ENCODE peak calls at places on chromosomes 13 and 19, in nine cellular contexts. K is IMR-90; T is thoracic aorta; X is CD4-positive, alpha-beta memory T cell; L is colonic mucosa; D is cardiac muscle cell; P is mucosa of descending colon; B is tibial nerve; A is SK-N-MC. E is an unnamed sample. For H3K36me3, the result is how much of the 10 kb centered on the place peaks cover.

GRCh38 chr13:70856025-70856424 is 747.8 kb upstream of the KLHL1 start:
- DNase-seq in K (no peak), T (no peak), X (no peak), L (no peak), D (no peak), P (no peak), B (no peak), A (no peak), E (no peak)

GRCh38 chr19:11587302-11587972 is 9.8 kb upstream of the ZNF627 start:
- DNase-seq in K (peak), T (peak), X (peak), L (peak), D (peak), P (peak), B (peak), A (peak), E (no peak)

GRCh38 chr13:91200486-91200885 is 147.0 kb upstream of the MIR17HG start:
- DNase-seq in K (no peak), T (no peak), X (no peak), L (no peak), D (no peak), P (no peak), B (no peak), A (no peak), E (no peak)

GRCh38 chr13:49995535-49996165 is 1.2 kb upstream of the TRIM13 start:
- DNase-seq in K (no peak), T (no peak), X (no peak), L (no peak), D (peak), P (no peak), B (no peak), A (no peak), E (no peak)

GRCh38 chr13:101283782-101284181 is 132.5 kb downstream of the NALCN start:
- DNase-seq in K (no peak), T (no peak), X (no peak), L (no peak), D (no peak), P (no peak), B (no peak), A (no peak), E (no peak)

GRCh38 chr13:110444226-110444653 is 117.3 kb downstream of the RAB20 start:
- DNase-seq in K (peak), T (no peak), X (no peak), L (no peak), D (peak), P (no peak), B (peak), A (no peak), E (no peak)

GRCh38 chr13:98829541-98829940 is 77.1 kb upstream of the SLC15A1 start:
- DNase-seq in K (no peak), T (no peak), X (no peak), L (no peak), D (no peak), P (no peak), B (no peak), A (no peak), E (no peak)

GRCh38 chr13:39394811-39395685 is 207.9 kb downstream of the LHFPL6 start:
- DNase-seq in K (no peak), T (no peak), X (no peak), L (no peak), D (peak), P (no peak), B (no peak), A (no peak), E (no peak)

GRCh38 chr13:36839981-36840380 is 21.0 kb downstream of the RFXAP start:
- DNase-seq in K (no peak), T (no peak), X (no peak), L (no peak), D (no peak), P (no peak), B (no peak), A (peak), E (no peak)

GRCh38 chr13:46173656-46174055 is 8.3 kb downstream of the LCP1 start:
- DNase-seq in K (no peak), T (no peak), X (no peak), L (no peak), D (no peak), P (no peak), B (no peak), A (no peak), E (no peak)

GRCh38 chr19:6220385-6221191 is 59.2 kb downstream of the MLLT1 start:
- DNase-seq in K (peak), T (no peak), X (no peak), L (peak), D (peak), P (no peak), B (peak), A (no peak), E (no peak)

GRCh38 chr19:48170817-48171347 is 402 bp downstream of the ZSWIM9 start:
- DNase-seq in K (no peak), T (no peak), X (no peak), L (peak), D (no peak), P (no peak), B (no peak), A (no peak), E (no peak)

GRCh38 chr19:30378701-30379100 is 6.5 kb downstream of the ZNF536 start:
- DNase-seq in K (no peak), T (no peak), X (no peak), L (no peak), D (no peak), P (no peak), B (no peak), A (no peak), E (no peak)

GRCh38 chr13:75391432-75392100 is 90.4 kb downstream of the TBC1D4 start:
- DNase-seq in K (peak), T (no peak), X (no peak), L (no peak), D (no peak), P (no peak), B (no peak), A (no peak), E (no peak)

GRCh38 chr19:43470288-43470687 is 4.9 kb upstream of the LYPD3 start:
- DNase-seq in K (peak), T (no peak), X (peak), L (no peak), D (peak), P (no peak), B (no peak), A (no peak), E (no peak)

GRCh38 chr19:49677901-49678674 is 1.0 kb downstream of the PRMT1 start:
- DNase-seq in K (peak), T (no peak), X (peak), L (peak), D (peak), P (peak), B (peak), A (peak), E (no peak)

GRCh38 chr19:1410136-1410786 is 2.9 kb downstream of the DAZAP1 start:
- DNase-seq in K (peak), T (no peak), X (no peak), L (no peak), D (peak), P (no peak), B (no peak), A (no peak), E (no peak)

DNA sequence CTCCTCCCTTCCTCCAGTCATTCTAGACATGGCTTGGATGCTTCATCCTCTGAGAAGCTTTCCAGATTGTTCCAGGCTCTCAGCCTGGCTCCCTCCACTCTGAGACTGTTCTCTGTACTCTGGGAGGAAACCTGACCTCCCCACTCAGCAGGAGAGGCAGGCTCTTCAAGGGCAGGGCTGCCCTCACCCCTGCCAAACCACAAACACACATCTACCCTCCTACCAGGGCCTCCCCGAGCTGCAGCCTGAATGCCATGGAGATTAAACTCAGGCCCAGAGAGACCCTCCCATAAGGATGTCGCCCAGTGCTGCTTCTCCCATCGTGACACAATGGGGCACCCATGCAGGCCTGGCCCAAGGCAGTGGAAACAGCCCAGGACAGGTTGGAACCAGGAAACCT is 16.2 kb downstream of the NUMBL start:
- DNase-seq in K (no peak), T (no peak), X (no peak), L (no peak), D (peak), P (no peak), B (no peak), A (no peak), E (no peak)
- H3K36me3 ChIP-seq in K (half or more), T (half or more), X (under half), L (under half), D (under half), P (under half), B (under half), A (half or more), E (under half)

GRCh38 chr19:12711187-12711586 is 12.5 kb downstream of the TNPO2 start:
- DNase-seq in K (no peak), T (no peak), X (no peak), L (no peak), D (no peak), P (no peak), B (no peak), A (no peak), E (no peak)
- H3K36me3 ChIP-seq in K (half or more), T (half or more), X (under half), L (under half), D (half or more), P (under half), B (under half), A (half or more), E (half or more)

DNA sequence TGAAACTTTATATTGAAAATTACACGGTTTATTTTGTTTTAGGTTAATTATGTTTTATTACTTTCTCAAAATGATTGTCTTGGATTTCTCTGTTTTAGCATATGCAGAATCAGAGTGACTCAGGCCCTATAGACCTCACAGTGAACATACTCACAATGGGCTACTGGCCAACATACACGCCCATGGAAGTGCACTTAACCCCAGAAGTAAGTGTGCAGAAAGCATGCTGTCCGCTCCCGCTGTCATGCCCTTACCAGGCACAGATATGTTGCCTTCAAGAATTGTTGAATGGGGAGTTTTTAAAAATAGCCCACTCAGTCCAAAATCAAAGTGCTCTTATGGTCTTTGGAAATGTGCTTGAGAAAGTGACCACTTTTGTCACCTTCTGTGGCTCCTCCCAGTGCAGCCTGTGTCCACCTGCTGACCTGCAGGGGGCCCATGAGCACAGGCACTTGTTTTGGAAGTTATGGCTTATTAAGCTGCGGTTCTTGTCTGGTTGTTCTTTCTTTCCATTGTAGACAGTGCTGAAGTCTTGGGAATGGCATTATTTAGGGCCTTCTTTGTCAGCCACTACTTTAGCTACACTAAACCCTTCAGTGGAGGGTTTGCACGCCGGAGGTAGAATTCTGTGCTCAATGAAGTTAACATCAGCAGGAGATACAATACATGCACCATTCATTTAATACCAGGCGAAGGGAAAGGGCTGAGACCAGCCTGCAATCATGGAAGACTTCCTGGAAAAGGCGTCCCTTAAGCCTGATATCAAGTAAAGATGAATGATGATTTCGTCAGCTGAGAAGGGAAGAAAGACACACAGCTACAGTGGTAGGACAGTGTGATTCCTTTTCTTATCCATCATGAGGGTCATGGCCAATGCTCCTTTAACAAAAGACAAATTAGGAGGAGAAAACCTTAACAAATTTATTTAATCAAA is 36.7 kb downstream of the CUL4A start:
- DNase-seq in K (peak), T (no peak), X (no peak), L (no peak), D (peak), P (no peak), B (no peak), A (no peak), E (no peak)
- H3K36me3 ChIP-seq in K (half or more), T (half or more), X (half or more), L (under half), D (half or more), P (under half), B (under half), A (half or more), E (under half)

GRCh38 chr19:39355253-39355652 is 13.0 kb downstream of the SAMD4B start:
- DNase-seq in K (no peak), T (no peak), X (no peak), L (no peak), D (no peak), P (no peak), B (no peak), A (no peak), E (no peak)

GRCh38 chr19:39350156-39350555 is 7.9 kb downstream of the SAMD4B start:
- DNase-seq in K (no peak), T (no peak), X (no peak), L (no peak), D (no peak), P (no peak), B (no peak), A (no peak), E (no peak)

GRCh38 chr19:39356073-39356472 is 13.9 kb downstream of the SAMD4B start:
- DNase-seq in K (no peak), T (no peak), X (no peak), L (no peak), D (no peak), P (no peak), B (no peak), A (no peak), E (no peak)

GRCh38 chr19:39351537-39352037 is 9.4 kb downstream of the SAMD4B start:
- DNase-seq in K (peak), T (no peak), X (no peak), L (no peak), D (peak), P (no peak), B (no peak), A (no peak), E (no peak)

DNA sequence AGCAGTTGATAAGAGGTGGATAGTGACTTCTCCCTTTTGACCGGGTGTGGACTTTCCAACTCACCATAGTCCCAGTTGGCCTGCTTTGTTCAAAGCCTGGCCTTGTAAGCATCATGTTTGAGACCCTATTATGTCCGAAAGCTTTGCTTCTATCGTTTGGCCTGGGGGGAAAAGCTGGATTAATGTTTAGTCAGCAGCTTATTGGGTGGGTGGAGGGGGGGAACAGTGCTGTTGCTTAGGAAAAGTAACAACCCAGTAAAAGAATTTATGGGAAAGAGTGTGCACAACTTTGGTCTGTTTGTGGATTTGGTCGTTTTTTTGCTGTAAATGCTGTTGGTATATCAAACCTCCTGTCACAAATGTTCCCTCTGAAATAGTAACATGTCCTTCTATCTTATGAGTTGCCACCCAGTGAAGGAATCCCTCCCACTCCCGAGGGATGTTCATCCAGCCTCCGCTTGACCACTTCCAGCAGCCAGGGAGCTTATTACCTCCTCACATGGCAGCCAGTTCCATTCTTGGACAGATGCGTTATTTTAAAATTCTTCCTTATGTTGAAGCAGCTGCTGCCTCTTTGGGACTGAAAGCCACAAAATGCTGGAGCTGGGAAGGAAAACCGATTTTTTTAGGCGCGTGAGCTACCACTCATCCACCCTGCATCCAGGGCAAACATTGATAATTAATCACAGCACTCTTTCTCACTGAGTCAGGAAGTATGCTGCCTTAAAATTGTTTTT is 10.5 kb downstream of the SAMD4B start:
- DNase-seq in K (no peak), T (no peak), X (no peak), L (no peak), D (no peak), P (no peak), B (no peak), A (no peak), E (no peak)
- H3K36me3 ChIP-seq in K (half or more), T (under half), X (under half), L (under half), D (half or more), P (under half), B (under half), A (half or more), E (under half)

GRCh38 chr19:38707512-38708114 is 36.7 kb downstream of the CAPN12 start:
- DNase-seq in K (peak), T (no peak), X (no peak), L (peak), D (peak), P (no peak), B (no peak), A (no peak), E (no peak)
- H3K36me3 ChIP-seq in K (half or more), T (half or more), X (half or more), L (half or more), D (half or more), P (under half), B (under half), A (half or more), E (half or more)

DNA sequence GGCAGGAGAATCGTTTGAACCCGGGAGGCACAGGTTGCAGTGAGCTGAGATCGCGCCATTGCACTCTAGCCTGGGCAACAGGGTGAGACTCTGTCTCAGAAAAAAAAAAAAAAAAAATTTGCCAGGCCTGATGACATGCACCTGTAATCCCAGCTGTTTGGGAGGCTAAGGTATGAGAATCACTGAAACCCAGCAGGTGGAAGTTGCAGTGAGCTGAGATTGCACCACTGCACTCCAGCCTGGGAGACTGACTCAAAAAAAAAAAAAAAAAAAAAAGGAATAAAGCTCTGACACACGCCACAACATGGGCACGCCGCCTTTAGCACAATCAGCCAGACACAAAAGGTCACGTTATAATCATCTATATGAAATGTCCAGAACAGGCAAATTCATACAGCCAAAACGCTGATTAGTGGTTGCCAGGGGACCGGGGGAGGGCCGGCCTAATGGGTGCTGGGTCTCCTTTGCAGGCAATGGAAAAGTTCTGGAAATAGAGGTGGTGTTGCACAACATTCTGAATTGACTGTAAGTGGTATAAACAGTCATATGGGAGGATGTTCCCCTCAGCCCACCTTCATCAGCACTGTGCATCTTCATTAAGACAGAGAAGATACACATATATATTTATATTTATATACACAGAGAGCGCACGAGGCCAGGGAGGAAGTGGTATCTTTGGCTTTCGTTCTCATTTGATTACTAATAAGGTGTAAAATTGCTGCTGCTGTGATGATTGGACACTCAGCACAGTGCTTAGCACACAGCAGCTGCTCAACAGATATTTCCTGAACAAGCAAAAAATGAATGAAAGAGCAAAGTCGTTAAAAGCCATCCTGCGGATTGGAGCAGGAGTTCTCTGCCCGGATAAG is 3.8 kb downstream of the HSPBP1 start:
- DNase-seq in K (no peak), T (no peak), X (peak), L (no peak), D (no peak), P (no peak), B (no peak), A (no peak), E (no peak)
- H3K36me3 ChIP-seq in K (under half), T (under half), X (under half), L (under half), D (under half), P (under half), B (under half), A (under half), E (under half)

DNA sequence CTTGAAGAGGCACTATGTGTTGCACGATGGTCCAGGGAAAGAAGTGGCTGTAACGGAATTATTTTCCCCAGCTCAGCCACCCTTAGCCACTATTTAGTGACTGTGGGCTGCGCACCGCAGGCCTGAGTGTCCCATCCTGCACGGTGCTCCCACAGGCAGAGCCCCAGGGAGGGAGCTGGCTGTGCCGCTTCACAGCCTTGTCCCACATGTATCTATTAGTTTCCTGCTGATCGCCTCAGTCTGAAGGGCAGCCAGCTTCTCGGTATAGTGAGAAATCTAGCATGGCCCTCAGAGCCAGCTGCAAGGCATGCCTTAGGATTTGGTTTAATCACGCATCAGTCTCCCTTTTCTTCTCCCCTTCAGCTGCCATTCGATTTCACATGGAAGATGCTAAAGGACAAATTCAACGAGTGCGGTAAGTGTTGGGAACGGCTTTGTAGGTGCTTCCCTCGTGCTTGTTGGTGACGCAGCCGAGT is 15.7 kb downstream of the PRAM1 start:
- DNase-seq in K (no peak), T (no peak), X (no peak), L (no peak), D (no peak), P (peak), B (no peak), A (no peak), E (no peak)
- H3K36me3 ChIP-seq in K (half or more), T (half or more), X (half or more), L (under half), D (under half), P (under half), B (under half), A (half or more), E (under half)

DNA sequence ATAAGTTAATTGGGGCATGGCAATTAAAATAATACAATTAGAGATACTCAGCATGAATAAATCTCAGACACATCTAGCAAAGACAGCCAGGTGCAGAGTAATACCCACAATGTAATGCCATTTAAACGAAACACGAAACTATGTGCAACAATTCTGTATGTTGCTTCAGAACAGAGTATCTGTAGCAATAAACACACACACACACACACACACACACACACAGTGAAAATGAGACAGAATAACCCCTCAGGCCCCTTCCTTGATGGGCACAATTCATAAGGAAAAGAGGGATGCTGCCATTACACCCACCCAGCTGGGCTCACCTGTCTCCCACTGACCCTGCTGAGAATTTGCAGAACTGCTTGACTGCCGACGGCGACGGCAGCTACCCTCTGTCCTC is 2.7 kb downstream of the DEDD2 start:
- DNase-seq in K (no peak), T (no peak), X (no peak), L (no peak), D (no peak), P (no peak), B (no peak), A (no peak), E (no peak)
- H3K36me3 ChIP-seq in K (under half), T (under half), X (under half), L (under half), D (under half), P (under half), B (under half), A (under half), E (under half)

E was measured in iPS DF 6.9.